ENCODE peak calls at places on chromosomes 16 and 17, in eight cellular contexts. One of them, this sample, is unnamed.

GRCh38 chr17:29216856-29217255 is 29.8 kb upstream of the CRYBA1 start:
- DNase-seq in heart right ventricle: no peak
- DNase-seq in colonic mucosa: no peak
- DNase-seq in A549: no peak
- DNase-seq in tibial nerve: no peak
- DNase-seq in ovary: no peak
- DNase-seq in mucosa of descending colon: no peak
- DNase-seq in adipocyte: no peak
- DNase-seq in this sample: no peak

GRCh38 chr17:4902540-4902939 is 358 bp downstream of the CHRNE start:
- DNase-seq in A549: no peak
- DNase-seq in ovary: peak; percentile 46
- DNase-seq in mucosa of descending colon: peak; percentile 27
- DNase-seq in tibial nerve: no peak
- DNase-seq in adipocyte: no peak
- DNase-seq in colonic mucosa: no peak
- DNase-seq in heart right ventricle: no peak
- DNase-seq in this sample: no peak

GRCh38 chr16:82755570-82756282 is 129.0 kb downstream of the CDH13 start:
- DNase-seq in ovary: no peak
- DNase-seq in mucosa of descending colon: no peak
- DNase-seq in colonic mucosa: no peak
- DNase-seq in A549: no peak
- DNase-seq in adipocyte: no peak
- DNase-seq in tibial nerve: no peak
- DNase-seq in heart right ventricle: no peak
- DNase-seq in this sample: no peak

GRCh38 chr16:89615596-89616090 is 2.2 kb downstream of the DPEP1 start:
- DNase-seq in ovary: no peak
- DNase-seq in heart right ventricle: no peak
- DNase-seq in tibial nerve: no peak
- DNase-seq in colonic mucosa: peak; percentile 34
- DNase-seq in A549: peak; percentile 47
- DNase-seq in adipocyte: peak; percentile 50
- DNase-seq in mucosa of descending colon: peak; percentile 63
- DNase-seq in this sample: no peak

GRCh38 chr16:13120557-13120956 is 219.2 kb downstream of the SHISA9 start:
- DNase-seq in colonic mucosa: no peak
- DNase-seq in A549: no peak
- DNase-seq in heart right ventricle: no peak
- DNase-seq in tibial nerve: no peak
- DNase-seq in mucosa of descending colon: no peak
- DNase-seq in ovary: no peak
- DNase-seq in adipocyte: no peak
- DNase-seq in this sample: no peak

GRCh38 chr17:54662978-54663876 is 237.4 kb upstream of the TOM1L1 start:
- DNase-seq in adipocyte: no peak
- DNase-seq in tibial nerve: no peak
- DNase-seq in A549: no peak
- DNase-seq in heart right ventricle: no peak
- DNase-seq in ovary: no peak
- DNase-seq in colonic mucosa: no peak
- DNase-seq in mucosa of descending colon: no peak
- DNase-seq in this sample: no peak

GRCh38 chr17:17028059-17028877 is 14.0 kb upstream of the MPRIP start:
- DNase-seq in A549: peak; percentile 99
- DNase-seq in colonic mucosa: peak; percentile 95
- DNase-seq in heart right ventricle: peak; percentile 33
- DNase-seq in ovary: no peak
- DNase-seq in mucosa of descending colon: peak; percentile 96
- DNase-seq in adipocyte: peak; percentile 75
- DNase-seq in tibial nerve: peak; percentile 43
- DNase-seq in this sample: peak; percentile 68

GRCh38 chr17:80890551-80890930 is 101.1 kb upstream of the CHMP6 start:
- DNase-seq in A549: no peak
- DNase-seq in colonic mucosa: no peak
- DNase-seq in adipocyte: no peak
- DNase-seq in mucosa of descending colon: peak; percentile 18
- DNase-seq in heart right ventricle: no peak
- DNase-seq in ovary: no peak
- DNase-seq in tibial nerve: no peak
- DNase-seq in this sample: no peak

GRCh38 chr17:42819939-42820535 is 4.0 kb downstream of the BECN1 start:
- DNase-seq in mucosa of descending colon: peak; percentile 66
- DNase-seq in colonic mucosa: peak; percentile 55
- DNase-seq in ovary: no peak
- DNase-seq in A549: peak; percentile 85
- DNase-seq in tibial nerve: no peak
- DNase-seq in heart right ventricle: peak; percentile 23
- DNase-seq in adipocyte: peak; percentile 83
- DNase-seq in this sample: peak; percentile 78

GRCh38 chr17:17109896-17110295 is 67.6 kb downstream of the MPRIP start:
- DNase-seq in heart right ventricle: no peak
- DNase-seq in tibial nerve: peak; percentile 18
- DNase-seq in mucosa of descending colon: peak; percentile 88
- DNase-seq in ovary: no peak
- DNase-seq in adipocyte: no peak
- DNase-seq in colonic mucosa: peak; percentile 91
- DNase-seq in A549: no peak
- DNase-seq in this sample: no peak

GRCh38 chr17:65537845-65538678 is 23.4 kb downstream of the AXIN2 start:
- DNase-seq in mucosa of descending colon: peak; percentile 40
- DNase-seq in heart right ventricle: no peak
- DNase-seq in adipocyte: no peak
- DNase-seq in ovary: no peak
- DNase-seq in A549: no peak
- DNase-seq in colonic mucosa: no peak
- DNase-seq in tibial nerve: no peak
- DNase-seq in this sample: no peak

GRCh38 chr16:28089992-28090365 is 26.5 kb upstream of the GSG1L start:
- DNase-seq in colonic mucosa: no peak
- DNase-seq in A549: no peak
- DNase-seq in mucosa of descending colon: no peak
- DNase-seq in ovary: no peak
- DNase-seq in heart right ventricle: no peak
- DNase-seq in tibial nerve: no peak
- DNase-seq in adipocyte: no peak
- DNase-seq in this sample: no peak

GRCh38 chr17:32191306-32191705 is 49.0 kb downstream of the RHOT1 start:
- DNase-seq in mucosa of descending colon: no peak
- DNase-seq in tibial nerve: no peak
- DNase-seq in colonic mucosa: no peak
- DNase-seq in A549: no peak
- DNase-seq in heart right ventricle: no peak
- DNase-seq in adipocyte: peak; percentile 74
- DNase-seq in ovary: no peak
- DNase-seq in this sample: no peak

GRCh38 chr16:89827383-89828198 is 684 bp upstream of the SPIRE2 start:
- DNase-seq in heart right ventricle: peak; percentile 50
- DNase-seq in adipocyte: peak; percentile 63
- DNase-seq in tibial nerve: no peak
- DNase-seq in ovary: no peak
- DNase-seq in colonic mucosa: peak; percentile 69
- DNase-seq in mucosa of descending colon: peak; percentile 78
- DNase-seq in A549: peak; percentile 40
- DNase-seq in this sample: peak; percentile 61

GRCh38 chr16:15611610-15612009 is 31.3 kb downstream of the MARF1 start:
- DNase-seq in adipocyte: peak; percentile 47
- DNase-seq in mucosa of descending colon: no peak
- DNase-seq in tibial nerve: no peak
- DNase-seq in heart right ventricle: no peak
- DNase-seq in A549: no peak
- DNase-seq in ovary: no peak
- DNase-seq in colonic mucosa: no peak
- DNase-seq in this sample: no peak

GRCh38 chr16:15608398-15609285 is 34.3 kb downstream of the MARF1 start:
- DNase-seq in colonic mucosa: no peak
- DNase-seq in tibial nerve: no peak
- DNase-seq in A549: no peak
- DNase-seq in adipocyte: peak; percentile 54
- DNase-seq in ovary: no peak
- DNase-seq in mucosa of descending colon: no peak
- DNase-seq in heart right ventricle: no peak
- DNase-seq in this sample: no peak

GRCh38 chr16:15610369-15610871 is 32.5 kb downstream of the MARF1 start:
- DNase-seq in ovary: no peak
- DNase-seq in A549: no peak
- DNase-seq in colonic mucosa: no peak
- DNase-seq in mucosa of descending colon: no peak
- DNase-seq in heart right ventricle: no peak
- DNase-seq in adipocyte: peak; percentile 20
- DNase-seq in tibial nerve: no peak
- DNase-seq in this sample: no peak

GRCh38 chr16:15607700-15608396 is 35.1 kb downstream of the MARF1 start:
- DNase-seq in colonic mucosa: no peak
- DNase-seq in adipocyte: no peak
- DNase-seq in heart right ventricle: peak; percentile 57
- DNase-seq in tibial nerve: peak; percentile 66
- DNase-seq in A549: no peak
- DNase-seq in ovary: peak; percentile 41
- DNase-seq in mucosa of descending colon: no peak
- DNase-seq in this sample: no peak

DNA sequence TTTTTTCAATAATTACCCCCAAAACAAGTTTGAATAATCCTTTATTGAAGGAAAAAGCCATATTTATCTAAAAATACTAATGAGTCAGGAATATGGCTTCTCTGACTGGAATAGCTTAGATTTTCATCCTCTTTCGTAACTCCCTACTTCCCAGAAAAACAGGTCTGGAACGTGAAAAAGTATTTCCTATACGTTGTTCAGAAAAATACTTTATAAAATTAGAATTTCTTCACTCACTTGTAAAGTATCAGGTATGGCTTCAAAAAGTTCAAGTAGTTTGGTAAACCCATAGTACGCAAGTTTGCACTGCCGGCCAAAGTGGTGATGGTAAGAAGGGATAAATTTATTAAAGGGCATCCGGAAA is 33.7 kb downstream of the MARF1 start:
- DNase-seq in adipocyte: no peak
- DNase-seq in ovary: no peak
- DNase-seq in colonic mucosa: no peak
- DNase-seq in heart right ventricle: no peak
- DNase-seq in tibial nerve: no peak
- DNase-seq in mucosa of descending colon: no peak
- DNase-seq in A549: no peak
- DNase-seq in this sample: no peak
- H3K4me1 ChIP-seq in adipocyte: peaks cover 33% of the 10 kb centered on the region
- H3K4me1 ChIP-seq in ovary: no peaks in the 10 kb centered on the region
- H3K4me1 ChIP-seq in colonic mucosa: no peaks in the 10 kb centered on the region
- H3K4me1 ChIP-seq in heart right ventricle: peaks cover 11% of the 10 kb centered on the region
- H3K4me1 ChIP-seq in tibial nerve: peaks cover 12% of the 10 kb centered on the region
- H3K4me1 ChIP-seq in mucosa of descending colon: no peaks in the 10 kb centered on the region
- H3K4me1 ChIP-seq in A549: peaks cover 4% of the 10 kb centered on the region
- H3K4me1 ChIP-seq in this sample: peaks cover 10% of the 10 kb centered on the region

DNA sequence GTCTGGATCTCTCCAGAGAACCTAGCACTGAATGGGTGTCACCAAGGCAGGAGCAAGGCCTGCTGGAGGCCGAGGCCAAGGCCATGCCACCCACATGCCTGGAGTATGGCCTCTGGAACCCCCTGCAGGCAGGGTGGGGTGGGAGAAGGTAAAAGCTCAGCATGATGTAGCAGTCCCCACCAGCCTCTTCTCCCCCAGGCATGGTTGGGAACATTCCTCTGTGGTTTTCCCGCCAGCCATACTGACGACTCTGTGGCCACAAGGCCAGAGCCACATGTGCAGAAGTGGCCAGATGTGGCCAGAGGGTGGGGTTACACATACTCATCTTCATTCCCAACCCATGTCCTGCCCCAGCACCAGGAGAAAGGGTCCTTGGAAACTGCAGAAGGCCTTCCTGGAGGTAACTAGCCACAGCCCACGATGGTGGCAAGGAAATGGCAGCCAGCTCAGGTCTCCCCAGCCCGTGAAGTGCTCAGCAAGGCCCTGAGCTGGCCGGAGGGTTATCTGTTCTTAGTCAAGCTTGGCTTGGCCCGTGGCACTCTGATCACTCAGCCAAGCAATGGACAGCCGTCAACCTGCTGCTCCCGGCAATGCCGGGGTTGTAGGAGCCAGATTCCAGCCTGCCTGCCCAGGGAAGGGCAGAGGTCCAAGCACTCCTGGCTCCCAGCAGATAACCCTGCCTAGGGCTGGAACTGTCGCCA is 26.2 kb downstream of the HDAC5 start:
- DNase-seq in mucosa of descending colon: no peak
- DNase-seq in A549: no peak
- DNase-seq in adipocyte: peak; percentile 32
- DNase-seq in ovary: no peak
- DNase-seq in heart right ventricle: peak; percentile 77
- DNase-seq in tibial nerve: no peak
- DNase-seq in colonic mucosa: no peak
- DNase-seq in this sample: no peak
- H3K4me1 ChIP-seq in mucosa of descending colon: peaks cover 17% of the 10 kb centered on the region
- H3K4me1 ChIP-seq in A549: peaks cover 32% of the 10 kb centered on the region
- H3K4me1 ChIP-seq in adipocyte: peaks cover 30% of the 10 kb centered on the region
- H3K4me1 ChIP-seq in ovary: peaks cover 19% of the 10 kb centered on the region
- H3K4me1 ChIP-seq in heart right ventricle: peaks cover 50% of the 10 kb centered on the region
- H3K4me1 ChIP-seq in tibial nerve: peaks cover 65% of the 10 kb centered on the region
- H3K4me1 ChIP-seq in colonic mucosa: peaks cover 10% of the 10 kb centered on the region
- H3K4me1 ChIP-seq in this sample: peaks cover 20% of the 10 kb centered on the region

DNA sequence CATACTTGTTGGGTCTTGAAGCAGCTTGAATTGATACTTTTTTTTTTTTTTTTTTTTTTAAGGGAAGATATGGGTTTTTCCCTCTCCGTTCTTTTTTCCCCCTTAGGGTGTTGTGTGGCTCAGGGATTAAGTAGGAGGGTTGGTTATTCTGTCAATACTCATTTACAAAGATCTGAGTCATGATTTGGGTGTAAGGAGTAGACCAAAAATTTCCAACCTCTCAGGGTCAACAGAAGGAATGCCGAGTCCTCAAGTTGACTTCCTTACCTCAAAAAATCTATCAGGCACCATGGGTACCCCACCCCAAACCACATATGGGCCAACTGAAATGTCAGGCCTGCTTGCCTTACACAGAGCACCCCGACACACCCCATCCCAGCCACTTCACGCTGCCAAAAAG is 230.5 kb downstream of the CCDC182 start:
- DNase-seq in adipocyte: no peak
- DNase-seq in tibial nerve: no peak
- DNase-seq in ovary: no peak
- DNase-seq in A549: no peak
- DNase-seq in heart right ventricle: no peak
- DNase-seq in mucosa of descending colon: no peak
- DNase-seq in colonic mucosa: no peak
- DNase-seq in this sample: no peak
- H3K4me1 ChIP-seq in adipocyte: no peaks in the 10 kb centered on the region
- H3K4me1 ChIP-seq in tibial nerve: no peaks in the 10 kb centered on the region
- H3K4me1 ChIP-seq in ovary: no peaks in the 10 kb centered on the region
- H3K4me1 ChIP-seq in A549: peaks cover 61% of the 10 kb centered on the region
- H3K4me1 ChIP-seq in heart right ventricle: peaks cover 11% of the 10 kb centered on the region
- H3K4me1 ChIP-seq in mucosa of descending colon: no peaks in the 10 kb centered on the region
- H3K4me1 ChIP-seq in colonic mucosa: no peaks in the 10 kb centered on the region
- H3K4me1 ChIP-seq in this sample: peaks cover 8% of the 10 kb centered on the region

DNA sequence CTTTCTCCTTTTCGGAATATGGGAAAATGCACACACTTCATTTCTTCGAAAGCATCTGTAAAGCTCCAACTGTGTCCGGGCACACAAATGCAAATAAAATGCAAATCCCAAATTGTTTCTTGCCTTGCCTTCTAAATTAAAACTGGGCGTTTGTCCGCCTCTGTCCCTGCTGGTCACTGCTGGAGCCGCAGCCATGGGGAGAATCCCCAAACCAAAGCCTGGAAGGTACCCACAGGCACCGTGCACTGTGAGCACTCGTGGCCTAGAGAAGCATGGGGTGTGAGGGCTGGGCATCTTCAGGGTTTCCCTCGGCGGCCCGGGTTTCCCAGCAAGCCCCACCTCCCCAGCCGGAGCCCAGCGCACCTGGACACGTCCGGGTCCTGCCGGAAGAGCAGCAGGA is 2.9 kb downstream of the SLC47A2 start:
- DNase-seq in ovary: peak; percentile 7
- DNase-seq in adipocyte: no peak
- DNase-seq in heart right ventricle: no peak
- DNase-seq in mucosa of descending colon: no peak
- DNase-seq in tibial nerve: no peak
- DNase-seq in A549: no peak
- DNase-seq in colonic mucosa: no peak
- DNase-seq in this sample: no peak
- H3K4me1 ChIP-seq in ovary: no peaks in the 10 kb centered on the region
- H3K4me1 ChIP-seq in adipocyte: no peaks in the 10 kb centered on the region
- H3K4me1 ChIP-seq in heart right ventricle: no peaks in the 10 kb centered on the region
- H3K4me1 ChIP-seq in mucosa of descending colon: peaks cover 4% of the 10 kb centered on the region
- H3K4me1 ChIP-seq in tibial nerve: peaks cover 6% of the 10 kb centered on the region
- H3K4me1 ChIP-seq in A549: peaks cover 23% of the 10 kb centered on the region
- H3K4me1 ChIP-seq in colonic mucosa: no peaks in the 10 kb centered on the region
- H3K4me1 ChIP-seq in this sample: peaks cover 9% of the 10 kb centered on the region